ENCODE peak calls at places on chromosomes 2 and 18, in nine cellular contexts. J is tibial nerve; M is tibial artery; P is PC-3; A is pancreas; Q is psoas muscle; I is CD8-positive, alpha-beta memory T cell; O is lower lobe of right lung; K is colonic mucosa. E is an unnamed sample. For H3K4me1 and H3K36me3, the result is how much of the 10 kb centered on the place peaks cover.

GRCh38 chr2:7994397-7994951 is 687.4 kb upstream of the ID2 start:
- DNase-seq in J (no peak), M (no peak), P (no peak), A (peak), Q (no peak), I (no peak), O (no peak), K (no peak), E (no peak)

GRCh38 chr2:213149332-213149875 is 2.0 kb downstream of the IKZF2 start:
- DNase-seq in J (no peak), M (no peak), P (no peak), A (no peak), Q (no peak), I (no peak), O (no peak), K (no peak), E (no peak)

GRCh38 chr2:61626827-61627226 is 88.7 kb upstream of the XPO1 start:
- DNase-seq in J (no peak), M (no peak), P (no peak), A (no peak), Q (no peak), I (no peak), O (no peak), K (no peak), E (no peak)

GRCh38 chr2:7033136-7033960 is 116.1 kb downstream of the RNF144A start:
- DNase-seq in J (no peak), M (no peak), P (no peak), A (no peak), Q (no peak), I (no peak), O (no peak), K (no peak), E (no peak)

GRCh38 chr2:179553382-179553781 is 288.8 kb upstream of the SESTD1 start:
- DNase-seq in J (no peak), M (no peak), P (no peak), A (no peak), Q (no peak), I (no peak), O (no peak), K (no peak), E (no peak)

GRCh38 chr2:109670556-109671411 is 56.6 kb downstream of the SOWAHC start:
- DNase-seq in J (no peak), M (no peak), P (no peak), A (no peak), Q (no peak), I (no peak), O (no peak), K (no peak), E (no peak)

GRCh38 chr18:71020342-71021096 is 731.7 kb downstream of the SOCS6 start:
- DNase-seq in J (no peak), M (no peak), P (peak), A (no peak), Q (no peak), I (no peak), O (no peak), K (no peak), E (no peak)

GRCh38 chr18:27854631-27855030 is 322.3 kb downstream of the CDH2 start:
- DNase-seq in J (no peak), M (no peak), P (no peak), A (no peak), Q (no peak), I (no peak), O (no peak), K (no peak), E (no peak)

GRCh38 chr18:11947214-11948119 is 33.8 kb upstream of the IMPA2 start:
- DNase-seq in J (peak), M (peak), P (peak), A (peak), Q (peak), I (peak), O (peak), K (peak), E (peak)

GRCh38 chr2:3483227-3483985 is 35.9 kb downstream of the ADI1 start:
- DNase-seq in J (no peak), M (peak), P (peak), A (no peak), Q (peak), I (no peak), O (peak), K (no peak), E (peak)

GRCh38 chr2:142180820-142181533 is 50.2 kb upstream of the LRP1B start:
- DNase-seq in J (no peak), M (no peak), P (peak), A (no peak), Q (no peak), I (no peak), O (no peak), K (no peak), E (peak)

GRCh38 chr2:68284896-68285295 is 32.6 kb upstream of the PPP3R1 start:
- DNase-seq in J (peak), M (peak), P (no peak), A (peak), Q (peak), I (no peak), O (no peak), K (peak), E (no peak)

GRCh38 chr2:16225071-16225470 is 284.7 kb downstream of the MYCN start:
- DNase-seq in J (no peak), M (no peak), P (no peak), A (no peak), Q (no peak), I (no peak), O (no peak), K (no peak), E (no peak)

GRCh38 chr2:238942941-238943715 is 95.2 kb downstream of the TWIST2 start:
- DNase-seq in J (no peak), M (no peak), P (no peak), A (no peak), Q (no peak), I (no peak), O (no peak), K (no peak), E (no peak)

GRCh38 chr2:38076250-38076709 is 329 bp upstream of the CYP1B1 start:
- DNase-seq in J (peak), M (peak), P (peak), A (peak), Q (peak), I (no peak), O (peak), K (peak), E (no peak)

GRCh38 chr18:4130734-4131719 is 324.1 kb downstream of the DLGAP1 start:
- DNase-seq in J (no peak), M (no peak), P (no peak), A (no peak), Q (no peak), I (no peak), O (no peak), K (no peak), E (no peak)

GRCh38 chr2:64543006-64543697 is 19.0 kb downstream of the AFTPH start:
- DNase-seq in J (no peak), M (no peak), P (peak), A (no peak), Q (no peak), I (no peak), O (no peak), K (no peak), E (no peak)

GRCh38 chr2:230230087-230230486 is 4.6 kb downstream of the SP140 start:
- DNase-seq in J (no peak), M (no peak), P (peak), A (no peak), Q (no peak), I (no peak), O (no peak), K (no peak), E (peak)

GRCh38 chr18:22977847-22978701 is 44.9 kb downstream of the RBBP8 start:
- DNase-seq in J (no peak), M (no peak), P (peak), A (no peak), Q (no peak), I (no peak), O (no peak), K (no peak), E (no peak)

GRCh38 chr2:42493885-42494433 is at the start of gene KCNG3:
- DNase-seq in J (peak), M (peak), P (peak), A (peak), Q (peak), I (peak), O (peak), K (peak), E (no peak)

GRCh38 chr2:88350641-88351601 is 101.6 kb downstream of the FOXI3 start:
- DNase-seq in J (peak), M (peak), P (peak), A (peak), Q (peak), I (peak), O (peak), K (peak), E (peak)

GRCh38 chr2:43013821-43014345 is 212.5 kb downstream of the ZFP36L2 start:
- DNase-seq in J (no peak), M (peak), P (no peak), A (no peak), Q (no peak), I (no peak), O (no peak), K (peak), E (no peak)

GRCh38 chr2:112996635-112997034 is 8.6 kb upstream of the IL36A start:
- DNase-seq in J (no peak), M (no peak), P (no peak), A (no peak), Q (no peak), I (peak), O (no peak), K (no peak), E (no peak)

GRCh38 chr2:241859436-241860183 is 916 bp upstream of the PDCD1 start:
- DNase-seq in J (peak), M (peak), P (no peak), A (no peak), Q (peak), I (no peak), O (peak), K (peak), E (no peak)

GRCh38 chr18:70380915-70381896 is 92.4 kb downstream of the SOCS6 start:
- DNase-seq in J (no peak), M (no peak), P (no peak), A (peak), Q (no peak), I (no peak), O (no peak), K (peak), E (no peak)

GRCh38 chr2:144459937-144460336 is 60.0 kb downstream of the ZEB2 start:
- DNase-seq in J (no peak), M (no peak), P (no peak), A (no peak), Q (no peak), I (peak), O (no peak), K (no peak), E (no peak)

GRCh38 chr2:206971805-206972204 is 32.5 kb downstream of the CPO start:
- DNase-seq in J (peak), M (peak), P (no peak), A (no peak), Q (peak), I (no peak), O (no peak), K (peak), E (no peak)

GRCh38 chr2:152573168-152573567 is 144.1 kb downstream of the PRPF40A start:
- DNase-seq in J (peak), M (peak), P (peak), A (peak), Q (no peak), I (no peak), O (no peak), K (no peak), E (no peak)

GRCh38 chr2:57022496-57022895 is 838.7 kb downstream of the CCDC85A start:
- DNase-seq in J (no peak), M (no peak), P (no peak), A (no peak), Q (no peak), I (no peak), O (no peak), K (no peak), E (no peak)

GRCh38 chr2:177666408-177666807 is 273.8 kb downstream of the AGPS start:
- DNase-seq in J (no peak), M (no peak), P (no peak), A (no peak), Q (no peak), I (no peak), O (no peak), K (no peak), E (no peak)

GRCh38 chr2:3778016-3778415 is 74.6 kb downstream of the DCDC2C start:
- DNase-seq in J (no peak), M (no peak), P (no peak), A (no peak), Q (no peak), I (no peak), O (no peak), K (no peak), E (no peak)

DNA sequence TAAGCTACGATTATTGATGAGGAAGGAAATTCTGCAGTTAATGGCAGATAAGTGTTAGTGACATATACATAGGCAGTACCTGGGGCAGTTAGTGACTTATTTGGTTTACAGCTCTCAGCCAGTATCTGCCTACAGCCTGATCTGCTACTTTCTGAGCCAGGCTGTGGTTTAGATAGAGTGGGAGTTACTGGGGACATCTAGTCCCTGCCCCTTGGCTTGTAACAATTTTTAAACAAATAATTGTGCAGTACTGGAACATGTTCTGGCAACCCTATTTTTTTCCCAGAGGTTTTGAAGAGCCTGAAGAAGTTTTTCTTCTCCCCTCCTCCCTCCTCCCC is 2.3 kb downstream of the KIF5C start:
- DNase-seq in J (no peak), M (no peak), P (no peak), A (no peak), Q (no peak), I (no peak), O (no peak), K (no peak), E (no peak)
- H3K4me3 ChIP-seq in J (no peak), M (no peak), P (no peak), A (no peak), Q (no peak), I (peak), O (no peak), K (no peak), E (no peak)

DNA sequence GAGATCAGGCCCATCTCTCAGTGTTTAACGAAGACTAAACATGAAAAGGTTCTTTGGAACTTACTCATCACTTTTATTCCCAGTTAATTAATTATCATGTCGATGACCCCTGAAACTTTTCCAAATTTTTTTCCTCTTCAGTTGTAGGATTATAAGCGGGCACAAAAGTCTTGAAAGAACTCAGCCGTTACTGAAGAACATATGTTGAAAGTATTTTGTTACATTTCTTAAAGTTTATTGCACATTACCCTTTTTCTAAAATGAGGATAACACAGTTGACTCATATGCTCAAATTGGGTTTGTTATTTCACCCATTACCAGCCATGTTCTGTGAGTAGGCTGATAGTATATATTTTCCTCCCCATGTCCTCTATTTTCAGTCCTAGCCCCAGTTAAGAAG is 75.9 kb upstream of the COL3A1 start:
- DNase-seq in J (no peak), M (no peak), P (no peak), A (no peak), Q (no peak), I (no peak), O (no peak), K (no peak), E (no peak)
- H3K4me1 ChIP-seq in J (under half), M (under half), P (under half), A (under half), Q (under half), I (under half), O (under half), K (under half), E (under half)

GRCh38 chr18:670456-670996 is 13.1 kb downstream of the TYMS start:
- DNase-seq in J (no peak), M (no peak), P (no peak), A (no peak), Q (no peak), I (no peak), O (no peak), K (no peak), E (no peak)
- H3K36me3 ChIP-seq in J (half or more), M (under half), P (half or more), A (under half), Q (half or more), I (under half), O (under half), K (under half), E (under half)

GRCh38 chr18:7830468-7830867 is 263.4 kb downstream of the PTPRM start:
- DNase-seq in J (no peak), M (no peak), P (peak), A (no peak), Q (no peak), I (no peak), O (no peak), K (no peak), E (no peak)

GRCh38 chr18:7822435-7823425 is 255.6 kb downstream of the PTPRM start:
- DNase-seq in J (no peak), M (no peak), P (no peak), A (no peak), Q (no peak), I (no peak), O (no peak), K (no peak), E (no peak)

GRCh38 chr18:7821784-7822183 is 254.7 kb downstream of the PTPRM start:
- DNase-seq in J (no peak), M (no peak), P (no peak), A (no peak), Q (no peak), I (no peak), O (no peak), K (no peak), E (no peak)

GRCh38 chr18:7824970-7825369 is 257.9 kb downstream of the PTPRM start:
- DNase-seq in J (peak), M (peak), P (no peak), A (no peak), Q (peak), I (no peak), O (no peak), K (no peak), E (no peak)
- H3K4me3 ChIP-seq in J (no peak), M (no peak), P (no peak), A (no peak), Q (no peak), I (no peak), O (no peak), K (no peak), E (no peak)

DNA sequence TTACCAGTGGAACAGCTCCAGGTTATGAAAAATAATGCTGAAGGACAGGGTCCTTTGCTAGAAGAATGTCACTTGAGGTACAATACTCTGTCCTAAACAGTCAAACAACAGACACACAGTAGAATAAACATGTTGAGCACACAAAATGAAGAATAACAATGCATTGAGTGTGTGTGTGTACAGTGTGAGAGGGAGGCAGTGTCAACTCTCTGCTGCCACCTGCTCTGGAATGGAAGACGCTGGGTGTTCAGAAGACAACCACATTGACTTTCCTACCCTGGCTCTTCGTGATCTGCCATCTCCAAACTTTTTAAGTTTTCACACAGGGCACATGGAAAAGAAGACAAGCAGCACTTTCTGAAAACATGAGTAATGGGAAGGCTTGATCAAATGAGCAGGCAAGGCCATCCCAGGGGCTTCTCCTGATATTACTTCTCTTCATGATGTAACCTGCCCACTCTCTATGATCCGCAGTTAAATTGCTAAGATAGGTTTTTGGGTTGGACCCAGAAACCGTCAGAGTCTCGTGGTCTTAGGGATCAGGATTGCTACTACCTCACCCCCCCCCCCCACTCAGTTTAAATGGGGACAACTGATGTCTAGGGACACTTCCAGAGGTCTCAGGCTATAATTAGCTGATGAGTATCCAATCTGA is 533.2 kb upstream of the TNP1 start:
- DNase-seq in J (peak), M (peak), P (no peak), A (no peak), Q (no peak), I (no peak), O (no peak), K (no peak), E (no peak)
- H3K4me1 ChIP-seq in J (under half), M (half or more), P (under half), A (under half), Q (under half), I (under half), O (under half), K (under half), E (under half)

GRCh38 chr18:74516271-74517235 is 17.7 kb upstream of the CNDP1 start:
- DNase-seq in J (no peak), M (no peak), P (no peak), A (no peak), Q (no peak), I (no peak), O (no peak), K (no peak), E (no peak)
- H3K36me3 ChIP-seq in J (half or more), M (half or more), P (under half), A (under half), Q (half or more), I (under half), O (half or more), K (under half), E (half or more)

DNA sequence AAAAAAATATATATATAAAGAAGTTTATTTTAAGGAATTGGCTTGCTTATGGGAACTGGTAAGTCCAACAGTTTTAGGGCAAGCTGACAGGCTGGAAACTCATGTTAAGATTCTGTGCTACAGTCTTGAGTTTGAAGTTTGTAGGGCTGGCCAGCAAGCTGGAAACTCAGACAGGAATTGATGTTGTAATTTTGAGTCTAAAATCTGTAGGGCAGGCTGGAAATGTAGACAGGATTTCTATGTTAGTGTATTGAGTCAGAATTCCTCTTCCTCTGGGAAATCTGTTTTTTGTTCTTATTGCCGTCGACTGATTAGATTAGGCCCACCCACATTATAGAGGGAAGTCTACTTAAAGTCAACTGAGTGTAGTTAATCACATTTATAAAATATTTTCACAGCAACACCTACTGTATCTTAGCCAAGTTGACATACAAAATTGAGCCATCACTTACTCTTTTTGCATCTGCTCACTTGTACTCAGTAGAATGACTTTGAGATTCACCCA is 60.8 kb downstream of the PHLPP1 start:
- DNase-seq in J (no peak), M (no peak), P (no peak), A (no peak), Q (no peak), I (no peak), O (no peak), K (no peak), E (no peak)
- H3K4me3 ChIP-seq in J (no peak), M (no peak), P (no peak), A (no peak), Q (no peak), I (no peak), O (no peak), K (no peak), E (no peak)

DNA sequence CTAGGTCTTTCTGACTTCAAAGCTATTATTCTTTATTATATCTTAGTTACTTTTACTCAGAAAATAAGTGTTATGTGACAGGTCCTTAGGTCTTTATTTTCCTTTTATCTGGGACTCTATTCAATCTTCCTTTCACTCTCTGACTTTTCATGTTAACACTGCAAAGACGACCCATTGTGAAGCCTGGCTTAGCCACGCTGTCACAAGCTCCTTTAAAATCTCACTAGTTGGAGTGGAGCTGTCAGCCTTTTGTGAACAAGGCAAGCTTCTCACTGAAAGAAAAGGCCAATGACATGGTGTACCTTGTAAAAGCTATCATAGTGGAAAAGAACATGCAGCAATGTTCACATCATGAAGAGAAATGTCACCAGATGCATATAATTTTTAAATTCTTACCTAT is 1130.7 kb upstream of the FAM98A start:
- DNase-seq in J (no peak), M (no peak), P (no peak), A (no peak), Q (no peak), I (no peak), O (no peak), K (no peak), E (no peak)
- H3K4me1 ChIP-seq in J (under half), M (under half), P (under half), A (under half), Q (under half), I (under half), O (under half), K (under half), E (under half)